ENCODE peak calls at places on chromosomes 6 and 20, in ten cellular contexts. One of them, this sample, is unnamed.

GRCh38 chr6:16102208-16102607 is 26.7 kb upstream of the MYLIP start:
- DNase-seq in H1: no peak
- DNase-seq in transverse colon: no peak
- DNase-seq in stomach: peak
- DNase-seq in HepG2: no peak
- DNase-seq in ovary: no peak
- DNase-seq in tibial nerve: no peak
- DNase-seq in upper lobe of left lung: no peak
- DNase-seq in K562: no peak
- DNase-seq in esophagus muscularis mucosa: no peak
- DNase-seq in this sample: no peak

GRCh38 chr20:21303872-21304586 is 898 bp downstream of the XRN2 start:
- DNase-seq in H1: no peak
- DNase-seq in transverse colon: no peak
- DNase-seq in stomach: no peak
- DNase-seq in HepG2: no peak
- DNase-seq in ovary: no peak
- DNase-seq in tibial nerve: no peak
- DNase-seq in upper lobe of left lung: no peak
- DNase-seq in K562: no peak
- DNase-seq in esophagus muscularis mucosa: no peak
- DNase-seq in this sample: no peak

GRCh38 chr6:147531321-147531720 is 22.8 kb downstream of the SAMD5 start:
- DNase-seq in H1: no peak
- DNase-seq in transverse colon: no peak
- DNase-seq in stomach: no peak
- DNase-seq in HepG2: no peak
- DNase-seq in ovary: no peak
- DNase-seq in tibial nerve: no peak
- DNase-seq in upper lobe of left lung: no peak
- DNase-seq in K562: no peak
- DNase-seq in esophagus muscularis mucosa: no peak
- DNase-seq in this sample: no peak

GRCh38 chr6:89260310-89260709 is 43.2 kb upstream of the GABRR1 start:
- DNase-seq in H1: no peak
- DNase-seq in transverse colon: no peak
- DNase-seq in stomach: no peak
- DNase-seq in HepG2: no peak
- DNase-seq in ovary: no peak
- DNase-seq in tibial nerve: no peak
- DNase-seq in upper lobe of left lung: no peak
- DNase-seq in K562: no peak
- DNase-seq in esophagus muscularis mucosa: peak
- DNase-seq in this sample: no peak

GRCh38 chr6:42404494-42404893 is 47.2 kb downstream of the TRERF1 start:
- DNase-seq in H1: peak
- DNase-seq in transverse colon: peak
- DNase-seq in stomach: peak
- DNase-seq in HepG2: no peak
- DNase-seq in ovary: no peak
- DNase-seq in tibial nerve: no peak
- DNase-seq in upper lobe of left lung: no peak
- DNase-seq in K562: peak
- DNase-seq in esophagus muscularis mucosa: no peak
- DNase-seq in this sample: no peak

GRCh38 chr6:57242505-57242904 is 20.4 kb upstream of the RAB23 start:
- DNase-seq in H1: no peak
- DNase-seq in transverse colon: no peak
- DNase-seq in stomach: no peak
- DNase-seq in HepG2: peak
- DNase-seq in ovary: no peak
- DNase-seq in tibial nerve: no peak
- DNase-seq in upper lobe of left lung: no peak
- DNase-seq in K562: no peak
- DNase-seq in esophagus muscularis mucosa: no peak
- DNase-seq in this sample: no peak

GRCh38 chr20:35883778-35884540 is 70.3 kb downstream of the SCAND1 start:
- DNase-seq in H1: peak
- DNase-seq in transverse colon: peak
- DNase-seq in stomach: peak
- DNase-seq in HepG2: peak
- DNase-seq in ovary: peak
- DNase-seq in tibial nerve: peak
- DNase-seq in upper lobe of left lung: no peak
- DNase-seq in K562: no peak
- DNase-seq in esophagus muscularis mucosa: no peak
- DNase-seq in this sample: peak

GRCh38 chr20:21574443-21574842 is 60.6 kb upstream of the NKX2-2 start:
- DNase-seq in H1: no peak
- DNase-seq in transverse colon: no peak
- DNase-seq in stomach: no peak
- DNase-seq in HepG2: no peak
- DNase-seq in ovary: no peak
- DNase-seq in tibial nerve: no peak
- DNase-seq in upper lobe of left lung: no peak
- DNase-seq in K562: no peak
- DNase-seq in esophagus muscularis mucosa: no peak
- DNase-seq in this sample: no peak

GRCh38 chr6:166950443-166950821 is 5.9 kb downstream of the RNASET2 start:
- DNase-seq in H1: no peak
- DNase-seq in transverse colon: peak
- DNase-seq in stomach: no peak
- DNase-seq in HepG2: no peak
- DNase-seq in ovary: no peak
- DNase-seq in tibial nerve: no peak
- DNase-seq in upper lobe of left lung: peak
- DNase-seq in K562: no peak
- DNase-seq in esophagus muscularis mucosa: no peak
- DNase-seq in this sample: no peak
- TF ChIP-seq POLR2A in H1: no peak
- TF ChIP-seq POLR2A in transverse colon: peak
- TF ChIP-seq POLR2A in stomach: no peak
- TF ChIP-seq POLR2A in HepG2: no peak
- TF ChIP-seq POLR2A in ovary: no peak
- TF ChIP-seq POLR2A in tibial nerve: no peak
- TF ChIP-seq POLR2A in upper lobe of left lung: no peak
- TF ChIP-seq POLR2A in K562: no peak
- TF ChIP-seq POLR2A in esophagus muscularis mucosa: no peak
- TF ChIP-seq POLR2A in this sample: no peak

GRCh38 chr6:28353981-28354676 is 4.4 kb downstream of the ZKSCAN3 start:
- DNase-seq in H1: no peak
- DNase-seq in transverse colon: peak
- DNase-seq in stomach: peak
- DNase-seq in HepG2: no peak
- DNase-seq in ovary: peak
- DNase-seq in tibial nerve: no peak
- DNase-seq in upper lobe of left lung: peak
- DNase-seq in K562: peak
- DNase-seq in esophagus muscularis mucosa: peak
- DNase-seq in this sample: peak

GRCh38 chr6:28355743-28356665 is 6.3 kb downstream of the ZKSCAN3 start:
- DNase-seq in H1: peak
- DNase-seq in transverse colon: peak
- DNase-seq in stomach: peak
- DNase-seq in HepG2: peak
- DNase-seq in ovary: peak
- DNase-seq in tibial nerve: peak
- DNase-seq in upper lobe of left lung: no peak
- DNase-seq in K562: peak
- DNase-seq in esophagus muscularis mucosa: peak
- DNase-seq in this sample: peak

GRCh38 chr6:28354688-28355554 is 5.2 kb downstream of the ZKSCAN3 start:
- DNase-seq in H1: no peak
- DNase-seq in transverse colon: no peak
- DNase-seq in stomach: no peak
- DNase-seq in HepG2: no peak
- DNase-seq in ovary: no peak
- DNase-seq in tibial nerve: no peak
- DNase-seq in upper lobe of left lung: no peak
- DNase-seq in K562: no peak
- DNase-seq in esophagus muscularis mucosa: no peak
- DNase-seq in this sample: no peak

GRCh38 chr6:28356666-28357020 is 6.9 kb downstream of the ZKSCAN3 start:
- DNase-seq in H1: no peak
- DNase-seq in transverse colon: no peak
- DNase-seq in stomach: no peak
- DNase-seq in HepG2: no peak
- DNase-seq in ovary: no peak
- DNase-seq in tibial nerve: no peak
- DNase-seq in upper lobe of left lung: peak
- DNase-seq in K562: no peak
- DNase-seq in esophagus muscularis mucosa: no peak
- DNase-seq in this sample: no peak

GRCh38 chr6:28357036-28357435 is 7.3 kb downstream of the ZKSCAN3 start:
- DNase-seq in H1: no peak
- DNase-seq in transverse colon: no peak
- DNase-seq in stomach: no peak
- DNase-seq in HepG2: no peak
- DNase-seq in ovary: no peak
- DNase-seq in tibial nerve: no peak
- DNase-seq in upper lobe of left lung: no peak
- DNase-seq in K562: no peak
- DNase-seq in esophagus muscularis mucosa: no peak
- DNase-seq in this sample: no peak
- TF ChIP-seq EP300 in H1: no peak
- TF ChIP-seq EP300 in transverse colon: no peak
- TF ChIP-seq EP300 in stomach: no peak
- TF ChIP-seq EP300 in HepG2: no peak
- TF ChIP-seq EP300 in ovary: no peak
- TF ChIP-seq EP300 in tibial nerve: no peak
- TF ChIP-seq EP300 in upper lobe of left lung: no peak
- TF ChIP-seq EP300 in K562: no peak
- TF ChIP-seq EP300 in esophagus muscularis mucosa: no peak
- TF ChIP-seq EP300 in this sample: no peak

DNA sequence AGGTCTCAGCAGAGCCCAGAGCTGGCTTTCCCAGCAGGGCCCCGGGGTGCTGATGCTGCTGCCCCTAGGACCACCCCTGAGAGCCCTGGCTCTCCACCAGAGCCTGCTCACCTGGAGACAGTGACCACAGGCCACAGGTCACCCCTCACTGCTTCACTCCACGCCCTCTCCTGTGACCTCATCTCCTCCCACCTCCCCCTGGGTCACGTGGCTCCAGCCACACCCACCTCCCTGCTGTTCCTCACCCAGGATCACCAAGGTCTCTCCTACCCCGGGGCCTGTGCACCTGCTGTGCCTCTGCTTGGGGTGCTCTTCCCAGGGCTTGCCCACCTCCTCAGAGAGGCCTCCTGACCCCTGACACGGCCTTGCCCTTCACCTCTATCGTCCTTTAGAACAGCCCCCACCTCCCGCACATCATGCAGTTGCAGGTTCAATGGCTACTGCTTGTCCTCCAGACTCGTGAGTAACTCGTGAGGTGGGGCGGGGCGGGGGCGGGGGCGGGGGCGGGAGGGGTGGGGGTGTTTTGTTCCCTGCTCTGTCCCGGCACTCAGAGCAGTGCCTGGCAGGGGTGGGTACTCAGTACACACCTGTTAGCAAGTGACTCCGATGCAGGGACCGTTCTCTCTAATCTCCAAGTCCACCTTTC is 468.0 kb downstream of the PREX1 start:
- DNase-seq in H1: no peak
- DNase-seq in transverse colon: peak
- DNase-seq in stomach: no peak
- DNase-seq in HepG2: peak
- DNase-seq in ovary: no peak
- DNase-seq in tibial nerve: no peak
- DNase-seq in upper lobe of left lung: no peak
- DNase-seq in K562: peak
- DNase-seq in esophagus muscularis mucosa: no peak
- DNase-seq in this sample: no peak
- TF ChIP-seq POLR2A in H1: no peak
- TF ChIP-seq POLR2A in transverse colon: no peak
- TF ChIP-seq POLR2A in stomach: no peak
- TF ChIP-seq POLR2A in HepG2: peak
- TF ChIP-seq POLR2A in ovary: no peak
- TF ChIP-seq POLR2A in tibial nerve: no peak
- TF ChIP-seq POLR2A in upper lobe of left lung: no peak
- TF ChIP-seq POLR2A in K562: no peak
- TF ChIP-seq POLR2A in esophagus muscularis mucosa: no peak
- TF ChIP-seq POLR2A in this sample: no peak

GRCh38 chr6:154246723-154247118 is 109.9 kb downstream of the IPCEF1 start:
- DNase-seq in H1: no peak
- DNase-seq in transverse colon: no peak
- DNase-seq in stomach: no peak
- DNase-seq in HepG2: no peak
- DNase-seq in ovary: no peak
- DNase-seq in tibial nerve: no peak
- DNase-seq in upper lobe of left lung: no peak
- DNase-seq in K562: no peak
- DNase-seq in esophagus muscularis mucosa: no peak
- DNase-seq in this sample: no peak

GRCh38 chr6:154252676-154253075 is 103.9 kb downstream of the IPCEF1 start:
- DNase-seq in H1: no peak
- DNase-seq in transverse colon: no peak
- DNase-seq in stomach: no peak
- DNase-seq in HepG2: no peak
- DNase-seq in ovary: no peak
- DNase-seq in tibial nerve: no peak
- DNase-seq in upper lobe of left lung: no peak
- DNase-seq in K562: no peak
- DNase-seq in esophagus muscularis mucosa: no peak
- DNase-seq in this sample: no peak

GRCh38 chr6:154247119-154247814 is 109.3 kb downstream of the IPCEF1 start:
- DNase-seq in H1: no peak
- DNase-seq in transverse colon: no peak
- DNase-seq in stomach: no peak
- DNase-seq in HepG2: no peak
- DNase-seq in ovary: no peak
- DNase-seq in tibial nerve: no peak
- DNase-seq in upper lobe of left lung: no peak
- DNase-seq in K562: no peak
- DNase-seq in esophagus muscularis mucosa: no peak
- DNase-seq in this sample: no peak

GRCh38 chr6:154245542-154245941 is 111.1 kb downstream of the IPCEF1 start:
- DNase-seq in H1: no peak
- DNase-seq in transverse colon: no peak
- DNase-seq in stomach: no peak
- DNase-seq in HepG2: no peak
- DNase-seq in ovary: no peak
- DNase-seq in tibial nerve: no peak
- DNase-seq in upper lobe of left lung: no peak
- DNase-seq in K562: no peak
- DNase-seq in esophagus muscularis mucosa: no peak
- DNase-seq in this sample: no peak

DNA sequence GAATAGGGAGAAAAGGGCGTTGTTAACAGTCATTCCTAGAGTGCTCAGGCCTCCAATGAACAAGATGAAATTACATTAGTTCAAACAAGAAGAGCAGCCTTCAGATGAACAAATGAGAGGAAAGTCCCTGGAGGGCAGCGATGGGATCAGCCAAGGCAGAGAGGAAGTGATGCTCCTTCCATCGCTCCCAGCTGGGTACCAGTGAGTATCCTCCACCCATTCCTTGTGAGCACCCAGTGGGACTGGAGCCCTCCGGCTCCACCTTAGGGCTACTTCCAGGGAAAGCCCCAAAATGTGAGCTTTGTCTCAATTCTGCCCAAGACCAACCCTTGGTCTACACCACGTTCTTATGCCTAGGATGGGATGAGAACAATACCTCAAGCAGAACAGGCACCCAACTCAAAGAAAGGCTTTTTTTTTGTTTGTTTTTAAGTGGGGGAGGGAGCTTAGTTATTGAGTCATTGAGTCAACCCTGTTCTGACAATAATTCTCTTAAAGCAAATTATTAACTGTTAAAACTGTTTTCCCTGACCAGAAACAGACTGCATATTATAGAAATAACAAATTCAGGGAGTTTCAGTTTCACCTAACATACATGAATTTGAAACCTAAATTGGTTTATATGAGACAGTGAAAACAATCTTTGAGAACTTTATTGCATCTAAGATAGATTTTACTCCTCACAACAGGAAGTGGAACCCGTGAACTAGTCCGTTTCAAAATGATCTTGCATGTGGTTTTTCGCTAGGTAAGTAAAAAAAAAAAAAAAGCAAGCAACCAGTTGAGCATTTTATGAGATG is 106.9 kb downstream of the IPCEF1 start:
- DNase-seq in H1: no peak
- DNase-seq in transverse colon: no peak
- DNase-seq in stomach: no peak
- DNase-seq in HepG2: no peak
- DNase-seq in ovary: no peak
- DNase-seq in tibial nerve: no peak
- DNase-seq in upper lobe of left lung: no peak
- DNase-seq in K562: no peak
- DNase-seq in esophagus muscularis mucosa: no peak
- DNase-seq in this sample: no peak
- TF ChIP-seq EP300 in H1: no peak
- TF ChIP-seq EP300 in transverse colon: no peak
- TF ChIP-seq EP300 in stomach: no peak
- TF ChIP-seq EP300 in HepG2: no peak
- TF ChIP-seq EP300 in ovary: no peak
- TF ChIP-seq EP300 in tibial nerve: no peak
- TF ChIP-seq EP300 in upper lobe of left lung: no peak
- TF ChIP-seq EP300 in K562: no peak
- TF ChIP-seq EP300 in esophagus muscularis mucosa: no peak
- TF ChIP-seq EP300 in this sample: no peak

This sample was measured in sigmoid colon.